ENCODE peak calls at places on chromosomes 16 and 17, in six cellular contexts. I is left lung; V is Caco-2; R is AG04450; E is NCI-H748 treated with DMSO at 0.1 percent for 48 hours; K is activated CD4-positive, alpha-beta T cell treated with anti-CD3 and anti-CD28 coated beads, Interleukin-2, amount 10 ng/mL, durations not matched to agents 7 days and 5 days. W is an unnamed sample.

GRCh38 chr17:74512624-74513084 is 18.6 kb downstream of the CD300LB start:
- DNase-seq in I (no peak), K (no peak), V (no peak), R (no peak), E (no peak), W (no peak)

GRCh38 chr17:57574040-57574513 is 171.0 kb downstream of the CCDC182 start:
- DNase-seq in E (no peak), V (no peak), I (no peak), K (no peak), R (no peak), W (no peak)

GRCh38 chr16:2170080-2170479 is 14.5 kb downstream of the TRAF7 start:
- DNase-seq in K (no peak), V (no peak), E (no peak), I (no peak), R (no peak), W (no peak)

GRCh38 chr17:45857977-45858708 is 13.5 kb downstream of the SPPL2C start:
- DNase-seq in E (no peak), I (no peak), K (no peak), R (no peak), V (peak; percentile 79), W (no peak)

GRCh38 chr16:49717693-49718092 is 138.2 kb downstream of the ZNF423 start:
- DNase-seq in E (no peak), R (no peak), I (no peak), K (no peak), V (no peak), W (no peak)

GRCh38 chr16:29678691-29679267 is at the start of gene QPRT:
- DNase-seq in I (peak; percentile 52), E (no peak), R (no peak), K (no peak), V (peak; percentile 90), W (no peak)

GRCh38 chr16:70805787-70806186 is 4.8 kb upstream of the VAC14 start:
- DNase-seq in V (no peak), K (no peak), R (peak; percentile 38), E (no peak), I (no peak), W (no peak)

GRCh38 chr17:83203073-83203471 is 123.7 kb downstream of the METRNL start:
- DNase-seq in R (peak; percentile 34), E (no peak), V (no peak), K (peak; percentile 2), I (peak; percentile 82), W (peak; percentile 55)

W was measured in SJSA1.